ENCODE peak calls at places on chromosomes 11 and 22, in six cellular contexts. H, W, M, R, E and V are unnamed samples.

GRCh38 chr11:124835918-124836317 is 29.3 kb upstream of the ROBO3 start:
- DNase-seq in H (no peak), E (no peak), R (no peak), M (no peak), W (no peak), V (no peak)

GRCh38 chr11:28773606-28774005 is 665.4 kb downstream of the METTL15 start:
- DNase-seq in E (no peak), R (no peak), H (no peak), W (no peak), M (no peak), V (no peak)

GRCh38 chr22:42519544-42520237 is at the start of gene RRP7A:
- DNase-seq in M (peak; percentile 78), W (peak; percentile 89), R (peak; percentile 68), E (peak; percentile 58), H (peak; percentile 86), V (peak; percentile 97)

GRCh38 chr11:114678125-114679036 is at the start of gene NXPE2:
- DNase-seq in E (no peak), W (no peak), M (no peak), R (no peak), H (no peak), V (peak; percentile 10)

GRCh38 chr11:107017433-107018227 is 646 bp downstream of the GUCY1A2 start:
- DNase-seq in H (no peak), R (peak; percentile 51), W (peak; percentile 37), E (no peak), M (no peak), V (peak; percentile 20)

GRCh38 chr22:50730941-50731661 is 6.9 kb upstream of the ACR start:
- DNase-seq in M (no peak), E (peak; percentile 3), R (no peak), W (no peak), H (no peak), V (no peak)

GRCh38 chr22:23716811-23717801 is 26.3 kb downstream of the RGL4 start:
- DNase-seq in W (peak; percentile 90), M (peak; percentile 72), R (peak; percentile 88), H (peak; percentile 85), E (peak; percentile 85), V (peak; percentile 95)

GRCh38 chr11:79160786-79161403 is 279.9 kb downstream of the TENM4 start:
- DNase-seq in W (no peak), M (no peak), E (peak; percentile 64), R (no peak), H (no peak), V (peak; percentile 31)

GRCh38 chr11:1354125-1354938 is 35.4 kb upstream of the BRSK2 start:
- DNase-seq in R (no peak), H (no peak), W (no peak), M (no peak), E (no peak), V (no peak)